ENCODE peak calls at places on chromosomes 16 and 17, in six cellular contexts. One of them, this sample, is unnamed.

GRCh38 chr16:81410643-81411235 is 33.9 kb upstream of the CMIP start:
- DNase-seq in transverse colon: no peak
- DNase-seq in ovary: no peak
- DNase-seq in SK-N-SH: no peak
- DNase-seq in H1: no peak
- DNase-seq in suprapubic skin: no peak
- DNase-seq in this sample: no peak

GRCh38 chr17:6458416-6458950 is 14.2 kb downstream of the PIMREG start:
- DNase-seq in H1: no peak
- DNase-seq in SK-N-SH: no peak
- DNase-seq in transverse colon: no peak
- DNase-seq in suprapubic skin: no peak
- DNase-seq in ovary: no peak
- DNase-seq in this sample: no peak

GRCh38 chr17:35214631-35215273 is 20.6 kb upstream of the SLC35G3 start:
- DNase-seq in ovary: no peak
- DNase-seq in H1: no peak
- DNase-seq in SK-N-SH: no peak
- DNase-seq in suprapubic skin: no peak
- DNase-seq in transverse colon: no peak
- DNase-seq in this sample: no peak

GRCh38 chr17:33019161-33019560 is 27.5 kb downstream of the SPACA3 start:
- DNase-seq in SK-N-SH: no peak
- DNase-seq in transverse colon: no peak
- DNase-seq in suprapubic skin: no peak
- DNase-seq in H1: no peak
- DNase-seq in ovary: no peak
- DNase-seq in this sample: no peak

GRCh38 chr17:66466933-66467367 is 164.5 kb downstream of the PRKCA start:
- DNase-seq in transverse colon: peak
- DNase-seq in suprapubic skin: no peak
- DNase-seq in H1: no peak
- DNase-seq in SK-N-SH: no peak
- DNase-seq in ovary: peak
- DNase-seq in this sample: peak

GRCh38 chr16:67762385-67762784 is 43.3 kb upstream of the GFOD2 start:
- DNase-seq in transverse colon: no peak
- DNase-seq in suprapubic skin: no peak
- DNase-seq in SK-N-SH: no peak
- DNase-seq in H1: no peak
- DNase-seq in ovary: no peak
- DNase-seq in this sample: no peak

GRCh38 chr17:32276217-32276616 is 10.6 kb downstream of the RHBDL3 start:
- DNase-seq in H1: no peak
- DNase-seq in transverse colon: no peak
- DNase-seq in SK-N-SH: no peak
- DNase-seq in suprapubic skin: no peak
- DNase-seq in ovary: no peak
- DNase-seq in this sample: no peak

GRCh38 chr16:48049832-48050231 is 106.0 kb downstream of the ABCC12 start:
- DNase-seq in suprapubic skin: no peak
- DNase-seq in ovary: no peak
- DNase-seq in H1: no peak
- DNase-seq in SK-N-SH: no peak
- DNase-seq in transverse colon: no peak
- DNase-seq in this sample: no peak

GRCh38 chr17:44751331-44751730 is 7.5 kb upstream of the ADAM11 start:
- DNase-seq in H1: no peak
- DNase-seq in ovary: no peak
- DNase-seq in SK-N-SH: no peak
- DNase-seq in suprapubic skin: no peak
- DNase-seq in transverse colon: no peak
- DNase-seq in this sample: no peak

GRCh38 chr16:21943571-21943970 is 9.6 kb upstream of the UQCRC2 start:
- DNase-seq in suprapubic skin: no peak
- DNase-seq in ovary: no peak
- DNase-seq in transverse colon: no peak
- DNase-seq in H1: no peak
- DNase-seq in SK-N-SH: no peak
- DNase-seq in this sample: no peak

GRCh38 chr17:80146121-80147034 is 550 bp downstream of the EIF4A3 start:
- DNase-seq in ovary: no peak
- DNase-seq in H1: no peak
- DNase-seq in transverse colon: no peak
- DNase-seq in SK-N-SH: peak
- DNase-seq in suprapubic skin: peak
- DNase-seq in this sample: peak

GRCh38 chr17:47120521-47121095 is 68.5 kb downstream of the CDC27 start:
- DNase-seq in transverse colon: no peak
- DNase-seq in SK-N-SH: no peak
- DNase-seq in ovary: no peak
- DNase-seq in suprapubic skin: no peak
- DNase-seq in H1: no peak
- DNase-seq in this sample: no peak

GRCh38 chr16:87235810-87236515 is 81.2 kb downstream of the C16orf95 start:
- DNase-seq in ovary: no peak
- DNase-seq in H1: no peak
- DNase-seq in suprapubic skin: no peak
- DNase-seq in SK-N-SH: no peak
- DNase-seq in transverse colon: no peak
- DNase-seq in this sample: no peak

GRCh38 chr17:60395508-60396065 is 3.7 kb upstream of the USP32 start:
- DNase-seq in SK-N-SH: no peak
- DNase-seq in suprapubic skin: no peak
- DNase-seq in transverse colon: no peak
- DNase-seq in H1: no peak
- DNase-seq in ovary: no peak
- DNase-seq in this sample: no peak

GRCh38 chr17:27244481-27245223 is 49.3 kb upstream of the WSB1 start:
- DNase-seq in SK-N-SH: no peak
- DNase-seq in H1: no peak
- DNase-seq in transverse colon: peak
- DNase-seq in ovary: peak
- DNase-seq in suprapubic skin: peak
- DNase-seq in this sample: peak

GRCh38 chr17:79969906-79970305 is 65.8 kb downstream of the TBC1D16 start:
- DNase-seq in transverse colon: no peak
- DNase-seq in SK-N-SH: no peak
- DNase-seq in suprapubic skin: peak
- DNase-seq in H1: no peak
- DNase-seq in ovary: no peak
- DNase-seq in this sample: no peak

GRCh38 chr16:85475691-85476300 is 137.3 kb upstream of the GSE1 start:
- DNase-seq in H1: no peak
- DNase-seq in SK-N-SH: no peak
- DNase-seq in suprapubic skin: no peak
- DNase-seq in transverse colon: no peak
- DNase-seq in ovary: no peak
- DNase-seq in this sample: no peak

GRCh38 chr16:1991135-1991551 is 1.4 kb downstream of the SYNGR3 start:
- DNase-seq in SK-N-SH: no peak
- DNase-seq in ovary: no peak
- DNase-seq in transverse colon: peak
- DNase-seq in suprapubic skin: no peak
- DNase-seq in H1: no peak
- DNase-seq in this sample: no peak

GRCh38 chr16:84660973-84661372 is 12.7 kb downstream of the KLHL36 start:
- DNase-seq in ovary: no peak
- DNase-seq in SK-N-SH: no peak
- DNase-seq in H1: no peak
- DNase-seq in transverse colon: no peak
- DNase-seq in suprapubic skin: no peak
- DNase-seq in this sample: no peak

GRCh38 chr17:48729335-48730239 is 1.0 kb upstream of the HOXB13 start:
- DNase-seq in H1: no peak
- DNase-seq in transverse colon: no peak
- DNase-seq in suprapubic skin: peak
- DNase-seq in ovary: no peak
- DNase-seq in SK-N-SH: no peak
- DNase-seq in this sample: peak

GRCh38 chr16:27982184-27982583 is 81.3 kb downstream of the GSG1L start:
- DNase-seq in H1: no peak
- DNase-seq in SK-N-SH: no peak
- DNase-seq in ovary: no peak
- DNase-seq in transverse colon: no peak
- DNase-seq in suprapubic skin: peak
- DNase-seq in this sample: no peak

GRCh38 chr16:12187939-12188673 is 211.6 kb downstream of the SNX29 start:
- DNase-seq in H1: no peak
- DNase-seq in transverse colon: no peak
- DNase-seq in ovary: no peak
- DNase-seq in suprapubic skin: no peak
- DNase-seq in SK-N-SH: no peak
- DNase-seq in this sample: no peak

GRCh38 chr16:77993586-77993985 is 28.8 kb upstream of the CLEC3A start:
- DNase-seq in suprapubic skin: no peak
- DNase-seq in H1: no peak
- DNase-seq in ovary: no peak
- DNase-seq in SK-N-SH: no peak
- DNase-seq in transverse colon: no peak
- DNase-seq in this sample: no peak

GRCh38 chr16:77993111-77993571 is 29.2 kb upstream of the CLEC3A start:
- DNase-seq in H1: no peak
- DNase-seq in ovary: no peak
- DNase-seq in suprapubic skin: no peak
- DNase-seq in SK-N-SH: no peak
- DNase-seq in transverse colon: no peak
- DNase-seq in this sample: no peak

GRCh38 chr16:78002915-78003538 is 19.3 kb upstream of the CLEC3A start:
- DNase-seq in suprapubic skin: peak
- DNase-seq in H1: peak
- DNase-seq in ovary: peak
- DNase-seq in transverse colon: peak
- DNase-seq in SK-N-SH: peak
- DNase-seq in this sample: peak

GRCh38 chr16:77995843-77996455 is 26.4 kb upstream of the CLEC3A start:
- DNase-seq in transverse colon: no peak
- DNase-seq in suprapubic skin: no peak
- DNase-seq in H1: no peak
- DNase-seq in SK-N-SH: no peak
- DNase-seq in ovary: no peak
- DNase-seq in this sample: no peak

DNA sequence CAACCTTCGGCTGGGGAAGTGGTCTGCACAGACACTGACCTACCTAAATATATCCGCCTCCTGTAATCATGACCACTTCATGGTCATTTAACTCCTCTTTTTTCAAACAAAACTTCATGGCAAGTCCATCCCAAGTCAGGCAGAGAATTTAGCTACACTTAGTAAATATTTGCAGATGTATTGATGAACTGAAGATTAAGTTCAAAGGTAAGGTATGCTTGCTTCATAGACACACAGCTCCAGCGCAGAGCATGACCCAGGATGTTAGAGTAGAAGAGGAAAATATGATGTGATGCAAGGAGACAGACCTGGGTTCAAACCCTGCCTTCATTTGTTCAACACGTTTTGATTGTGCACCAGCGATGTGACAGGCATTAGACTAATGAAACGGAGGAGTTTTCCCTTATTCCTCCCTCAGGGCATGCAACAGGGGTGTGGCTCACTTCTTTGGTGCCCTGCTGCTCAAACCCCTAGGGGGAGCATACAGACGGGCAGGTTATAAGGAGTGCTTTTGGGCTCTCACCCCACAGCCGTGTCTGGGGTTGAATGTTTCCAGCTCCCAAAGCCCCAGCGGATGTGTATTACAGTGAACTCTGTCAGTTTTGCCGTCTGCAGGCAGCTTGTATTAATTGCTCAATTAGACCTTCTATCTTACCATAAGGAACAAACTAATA is 23.9 kb upstream of the CLEC3A start:
- DNase-seq in ovary: no peak
- DNase-seq in SK-N-SH: no peak
- DNase-seq in H1: no peak
- DNase-seq in transverse colon: no peak
- DNase-seq in suprapubic skin: no peak
- DNase-seq in this sample: no peak
- TF ChIP-seq EP300 in ovary: no peak
- TF ChIP-seq EP300 in SK-N-SH: no peak
- TF ChIP-seq EP300 in H1: no peak
- TF ChIP-seq EP300 in transverse colon: no peak
- TF ChIP-seq EP300 in suprapubic skin: no peak
- TF ChIP-seq EP300 in this sample: no peak

GRCh38 chr17:82941021-82942001 is 101.5 kb upstream of the ZNF750 start:
- DNase-seq in transverse colon: peak
- DNase-seq in H1: no peak
- DNase-seq in SK-N-SH: no peak
- DNase-seq in ovary: no peak
- DNase-seq in suprapubic skin: no peak
- DNase-seq in this sample: peak
- TF ChIP-seq EP300 in transverse colon: no peak
- TF ChIP-seq EP300 in H1: no peak
- TF ChIP-seq EP300 in SK-N-SH: no peak
- TF ChIP-seq EP300 in ovary: no peak
- TF ChIP-seq EP300 in suprapubic skin: no peak
- TF ChIP-seq EP300 in this sample: no peak

GRCh38 chr17:55745258-55745657 is 5.6 kb upstream of the PCTP start:
- DNase-seq in transverse colon: no peak
- DNase-seq in suprapubic skin: no peak
- DNase-seq in H1: no peak
- DNase-seq in SK-N-SH: no peak
- DNase-seq in ovary: no peak
- DNase-seq in this sample: no peak
- TF ChIP-seq EP300 in transverse colon: no peak
- TF ChIP-seq EP300 in suprapubic skin: no peak
- TF ChIP-seq EP300 in H1: no peak
- TF ChIP-seq EP300 in SK-N-SH: no peak
- TF ChIP-seq EP300 in ovary: no peak
- TF ChIP-seq EP300 in this sample: no peak

DNA sequence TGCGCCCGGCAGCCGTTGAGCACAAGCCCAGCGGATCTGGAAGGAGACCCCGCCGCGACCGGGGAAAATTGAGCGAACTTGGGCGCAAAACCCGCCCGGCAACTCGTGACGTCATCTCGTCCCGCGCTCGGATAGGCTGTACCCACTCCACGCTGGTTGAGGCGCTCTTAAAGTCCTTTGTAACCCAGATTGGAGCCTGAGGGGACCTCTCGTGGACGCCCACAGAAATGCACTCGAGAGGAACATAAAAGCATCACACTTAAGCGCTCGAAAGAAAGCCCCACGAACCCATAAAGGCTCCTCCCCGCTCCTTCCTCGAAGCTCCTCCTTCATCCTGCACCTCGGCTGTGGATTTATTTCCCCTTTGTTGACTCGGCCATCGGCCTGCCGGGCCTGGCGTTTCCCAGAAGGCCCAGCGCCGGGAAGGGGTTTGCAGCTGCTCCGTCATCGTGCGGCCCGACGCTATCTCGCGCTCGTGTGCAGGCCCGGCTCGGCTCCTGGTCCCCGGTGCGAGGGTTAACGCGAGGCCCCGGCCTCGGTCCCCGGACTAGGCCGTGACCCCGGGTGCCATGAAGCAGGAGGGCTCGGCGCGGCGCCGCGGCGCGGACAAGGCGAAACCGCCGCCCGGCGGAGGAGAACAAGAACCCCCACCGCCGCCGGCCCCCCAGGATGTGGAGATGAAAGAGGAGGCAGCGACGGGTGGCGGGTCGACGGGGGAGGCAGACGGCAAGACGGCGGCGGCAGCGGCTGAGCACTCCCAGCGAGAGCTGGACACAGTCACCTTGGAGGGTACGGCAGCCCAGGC is at the start of gene PSMD3:
- DNase-seq in SK-N-SH: peak
- DNase-seq in ovary: peak
- DNase-seq in suprapubic skin: peak
- DNase-seq in H1: peak
- DNase-seq in transverse colon: peak
- DNase-seq in this sample: peak
- TF ChIP-seq EP300 in SK-N-SH: peak
- TF ChIP-seq EP300 in ovary: no peak
- TF ChIP-seq EP300 in suprapubic skin: no peak
- TF ChIP-seq EP300 in H1: peak
- TF ChIP-seq EP300 in transverse colon: no peak
- TF ChIP-seq EP300 in this sample: peak

This sample was measured in sigmoid colon.